ENCODE peak calls at places on chromosomes 6 and 20, in nine cellular contexts. W is hepatocyte, N is GM13976, E is neural crest cell, I is IMR-90, T is foreskin fibroblast, U is mesothelial cell of epicardium, L is heart right ventricle, O is astrocyte. B is an unnamed sample.

GRCh38 chr6:168091381-168092264 is 12.6 kb upstream of the FRMD1 start:
- DNase-seq in E (no peak), O (no peak), W (no peak), L (no peak), I (no peak), N (no peak), U (no peak), T (no peak), B (no peak)

GRCh38 chr6:140711019-140711613 is 1336.7 kb upstream of the CITED2 start:
- DNase-seq in N (no peak), O (no peak), E (no peak), T (no peak), I (no peak), U (no peak), W (no peak), L (no peak), B (peak; percentile 18)

GRCh38 chr6:21587182-21587924 is 6.2 kb upstream of the SOX4 start:
- DNase-seq in U (peak; percentile 34), N (peak; percentile 34), E (peak; percentile 58), W (peak; percentile 75), I (peak; percentile 58), T (peak; percentile 37), L (peak; percentile 62), O (peak; percentile 66), B (peak; percentile 64)

GRCh38 chr20:56636701-56637100 is 7.6 kb downstream of the TFAP2C start:
- DNase-seq in T (peak; percentile 74), N (no peak), U (no peak), I (no peak), O (peak; percentile 87), W (no peak), L (no peak), E (no peak), B (peak; percentile 25)

GRCh38 chr6:35027807-35028206 is 113.3 kb downstream of the TCP11 start:
- DNase-seq in O (no peak), E (no peak), L (no peak), I (no peak), T (no peak), N (no peak), W (no peak), U (no peak), B (no peak)

GRCh38 chr6:107237992-107238660 is 122.8 kb upstream of the BEND3 start:
- DNase-seq in T (peak; percentile 59), U (no peak), W (no peak), E (no peak), N (no peak), I (peak; percentile 74), O (peak; percentile 55), L (no peak), B (peak; percentile 93)

GRCh38 chr6:140500864-140501263 is 1126.4 kb upstream of the CITED2 start:
- DNase-seq in U (no peak), L (no peak), I (peak; percentile 29), O (no peak), W (no peak), E (no peak), N (no peak), T (no peak), B (no peak)

GRCh38 chr6:151101811-151102694 is 137.7 kb upstream of the AKAP12 start:
- DNase-seq in T (no peak), E (no peak), N (no peak), O (no peak), U (no peak), W (no peak), L (no peak), I (no peak), B (no peak)

GRCh38 chr20:16713056-16713455 is 16.8 kb upstream of the SNRPB2 start:
- DNase-seq in N (no peak), W (no peak), U (no peak), T (no peak), E (no peak), L (no peak), O (no peak), I (no peak), B (no peak)

GRCh38 chr20:608970-609369 is 1.1 kb downstream of the TCF15 start:
- DNase-seq in O (no peak), T (no peak), E (no peak), U (no peak), N (no peak), I (no peak), L (no peak), W (no peak), B (no peak)

GRCh38 chr6:41315203-41315602 is 20.2 kb upstream of the NCR2 start:
- DNase-seq in W (no peak), E (no peak), L (no peak), U (no peak), T (no peak), N (no peak), I (no peak), O (no peak), B (no peak)

GRCh38 chr6:72316675-72317380 is 305.0 kb upstream of the KCNQ5 start:
- DNase-seq in O (no peak), I (no peak), N (no peak), W (no peak), U (no peak), T (no peak), E (no peak), L (no peak), B (no peak)

GRCh38 chr6:1735239-1735803 is 125.6 kb downstream of the FOXC1 start:
- DNase-seq in E (no peak), O (no peak), T (no peak), U (no peak), W (no peak), I (no peak), L (no peak), N (no peak), B (peak; percentile 11)

GRCh38 chr20:63028461-63028921 is 21.7 kb upstream of the BHLHE23 start:
- DNase-seq in E (no peak), T (no peak), W (no peak), N (no peak), I (no peak), O (no peak), L (peak; percentile 2), U (peak; percentile 17), B (no peak)

GRCh38 chr20:63029358-63030121 is 22.8 kb upstream of the BHLHE23 start:
- DNase-seq in W (no peak), L (peak; percentile 7), N (no peak), E (no peak), U (no peak), O (no peak), I (no peak), T (no peak), B (peak; percentile 7)

GRCh38 chr20:63026582-63027424 is 20.0 kb upstream of the BHLHE23 start:
- DNase-seq in U (no peak), W (no peak), N (no peak), O (no peak), T (no peak), I (no peak), E (no peak), L (peak; percentile 1), B (no peak)

GRCh38 chr20:63025534-63026331 is 19.0 kb upstream of the BHLHE23 start:
- DNase-seq in I (peak; percentile 7), O (peak; percentile 4), W (no peak), U (no peak), T (peak; percentile 40), L (peak; percentile 9), E (no peak), N (no peak), B (peak; percentile 41)

GRCh38 chr20:63027425-63028389 is 20.9 kb upstream of the BHLHE23 start:
- DNase-seq in W (no peak), I (no peak), N (no peak), O (no peak), U (peak; percentile 15), L (peak; percentile 18), T (no peak), E (no peak), B (peak; percentile 14)
- TF ChIP-seq CTCF in W (no peak), I (no peak), N (no peak), O (no peak), U (no peak), L (no peak), T (no peak), E (no peak), B (no peak)

DNA sequence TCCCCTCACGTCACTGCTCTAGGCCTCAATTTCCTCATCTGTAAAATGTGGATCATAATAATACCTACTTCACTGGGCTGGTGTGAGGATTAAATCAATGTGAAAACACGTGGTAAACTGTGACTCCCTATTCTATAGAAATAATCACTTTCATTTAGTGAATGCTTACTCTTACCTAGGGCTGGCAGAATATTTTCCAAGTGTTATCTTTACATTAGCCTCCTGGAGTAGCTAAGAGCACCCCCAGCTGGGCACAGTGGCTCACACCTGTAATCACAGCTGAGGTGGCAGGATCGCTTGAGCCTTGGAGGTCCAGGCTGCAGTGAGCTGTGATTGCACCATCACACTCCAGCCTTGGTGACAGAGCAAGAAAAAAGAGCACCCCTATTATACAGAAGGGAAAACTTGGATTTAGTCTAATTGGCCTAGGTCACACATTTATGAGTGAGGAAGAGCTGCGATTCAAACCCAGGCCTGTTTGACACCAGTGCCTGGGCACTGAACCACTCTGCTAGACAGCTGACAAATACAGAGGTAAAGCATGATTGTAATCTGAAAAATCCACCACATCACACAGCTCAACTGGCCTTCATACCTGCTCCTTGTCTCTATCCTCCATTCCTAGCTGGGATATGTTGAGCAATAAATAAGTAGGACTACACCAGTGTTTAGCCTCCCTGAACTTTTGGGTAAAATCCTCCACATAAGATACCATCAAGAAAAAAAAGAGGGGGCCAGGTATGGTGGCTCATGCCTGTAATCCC is 1.4 kb upstream of the SNTA1 start:
- DNase-seq in N (no peak), L (peak; percentile 23), E (no peak), U (no peak), W (peak; percentile 55), T (no peak), I (no peak), O (no peak), B (peak; percentile 56)
- TF ChIP-seq CTCF in N (peak; percentile 14), L (peak; percentile 55), E (no peak), U (no peak), W (peak; percentile 32), T (no peak), I (peak; percentile 9), O (no peak), B (no peak)

DNA sequence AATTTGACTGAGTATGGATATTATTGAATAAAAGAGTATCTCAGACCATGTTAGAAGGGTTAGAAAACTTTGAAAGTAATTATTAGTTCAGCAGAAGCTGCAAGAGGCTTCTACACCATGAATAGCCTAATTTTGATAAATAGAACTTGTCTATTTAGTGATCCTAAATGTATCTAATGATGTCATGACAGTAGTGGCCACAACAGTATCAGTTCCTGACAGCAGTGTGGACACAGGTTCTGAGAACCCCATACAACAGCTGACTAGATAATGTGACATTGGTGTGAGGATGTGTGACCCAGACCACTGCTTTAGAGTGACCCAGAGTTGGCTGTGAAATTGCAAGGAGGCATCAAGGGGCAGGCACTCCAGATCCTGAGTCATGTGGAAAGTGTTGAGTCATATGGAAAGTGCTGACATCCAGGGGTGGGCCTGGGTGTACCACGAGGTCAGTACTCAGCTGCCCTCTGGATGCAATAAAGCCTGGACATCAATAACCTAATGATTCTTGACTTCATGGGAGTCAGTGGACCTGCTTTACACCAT is 754.7 kb downstream of the DHX35 start:
- DNase-seq in E (no peak), L (no peak), T (no peak), I (no peak), W (no peak), U (no peak), O (peak; percentile 2), N (no peak), B (peak; percentile 10)
- TF ChIP-seq CTCF in E (no peak), L (no peak), T (no peak), I (no peak), W (no peak), U (no peak), O (no peak), N (no peak), B (no peak)

DNA sequence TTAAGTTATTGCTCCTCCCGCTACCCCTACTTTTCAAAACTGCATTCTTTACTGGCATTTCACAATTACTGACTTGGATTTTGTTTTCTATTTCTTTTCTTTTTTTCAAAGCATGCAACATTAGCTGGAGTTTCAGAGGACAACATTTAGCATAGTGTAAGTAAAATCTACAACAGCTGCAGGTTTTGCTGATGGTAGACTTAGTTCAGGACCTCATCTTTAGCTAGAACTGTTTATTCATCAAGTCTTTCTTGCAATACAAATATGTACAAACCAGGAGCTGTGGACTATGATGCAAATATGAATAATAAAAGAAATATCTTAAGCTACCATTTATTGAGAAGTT is 728 bp upstream of the CEP162 start:
- DNase-seq in E (no peak), T (no peak), W (no peak), O (no peak), I (no peak), U (no peak), L (no peak), N (no peak), B (no peak)
- TF ChIP-seq CTCF in E (peak; percentile 38), T (no peak), W (no peak), O (no peak), I (no peak), U (peak; percentile 32), L (peak; percentile 6), N (no peak), B (no peak)

B was measured in MCF 10A.